ENCODE peak calls at places on chromosomes 16 and 17, in nine cellular contexts. One of them, this sample, is unnamed.

GRCh38 chr16:3654249-3654991 is at the start of gene DNASE1:
- DNase-seq in occipital lobe: no peak
- DNase-seq in fibroblast of the aortic adventitia: peak; percentile 52
- DNase-seq in activated naive CD4-positive, alpha-beta T cell treated with Interleukin-2 at 50 U/mL for 16 hours: peak; percentile 61
- DNase-seq in NCI-H510A treated with DMSO at 0.1 percent for 48 hours: peak; percentile 13
- DNase-seq in stimulated activated naive B cell treated with anti-CD40 and anti-IgM and Interleukin-4, amounts not matched to agents 10 μg/mL and 1 μg/mL and 100 μg/mL, for 72 hours: peak; percentile 37
- DNase-seq in GOT3: no peak
- DNase-seq in EL: peak; percentile 60
- DNase-seq in fibroblast of mammary gland: peak; percentile 68
- DNase-seq in this sample: peak; percentile 55

GRCh38 chr17:69466905-69467630 is 52.6 kb downstream of the MAP2K6 start:
- DNase-seq in stimulated activated naive B cell treated with anti-CD40 and anti-IgM and Interleukin-4, amounts not matched to agents 10 μg/mL and 1 μg/mL and 100 μg/mL, for 72 hours: no peak
- DNase-seq in GOT3: no peak
- DNase-seq in occipital lobe: no peak
- DNase-seq in NCI-H510A treated with DMSO at 0.1 percent for 48 hours: peak; percentile 11
- DNase-seq in fibroblast of mammary gland: peak; percentile 20
- DNase-seq in activated naive CD4-positive, alpha-beta T cell treated with Interleukin-2 at 50 U/mL for 16 hours: no peak
- DNase-seq in EL: peak; percentile 55
- DNase-seq in fibroblast of the aortic adventitia: no peak
- DNase-seq in this sample: peak; percentile 38

GRCh38 chr16:4380131-4381063 is 8.7 kb downstream of the VASN start:
- DNase-seq in NCI-H510A treated with DMSO at 0.1 percent for 48 hours: no peak
- DNase-seq in GOT3: no peak
- DNase-seq in stimulated activated naive B cell treated with anti-CD40 and anti-IgM and Interleukin-4, amounts not matched to agents 10 μg/mL and 1 μg/mL and 100 μg/mL, for 72 hours: no peak
- DNase-seq in activated naive CD4-positive, alpha-beta T cell treated with Interleukin-2 at 50 U/mL for 16 hours: no peak
- DNase-seq in occipital lobe: no peak
- DNase-seq in fibroblast of mammary gland: no peak
- DNase-seq in EL: no peak
- DNase-seq in fibroblast of the aortic adventitia: peak; percentile 38
- DNase-seq in this sample: no peak

GRCh38 chr17:199806-200603 is 18.6 kb upstream of the DOC2B start:
- DNase-seq in activated naive CD4-positive, alpha-beta T cell treated with Interleukin-2 at 50 U/mL for 16 hours: no peak
- DNase-seq in fibroblast of the aortic adventitia: no peak
- DNase-seq in EL: peak; percentile 28
- DNase-seq in occipital lobe: no peak
- DNase-seq in GOT3: no peak
- DNase-seq in fibroblast of mammary gland: no peak
- DNase-seq in stimulated activated naive B cell treated with anti-CD40 and anti-IgM and Interleukin-4, amounts not matched to agents 10 μg/mL and 1 μg/mL and 100 μg/mL, for 72 hours: no peak
- DNase-seq in NCI-H510A treated with DMSO at 0.1 percent for 48 hours: no peak
- DNase-seq in this sample: no peak

GRCh38 chr17:16872351-16872751 is 99.6 kb downstream of the TNFRSF13B start:
- DNase-seq in activated naive CD4-positive, alpha-beta T cell treated with Interleukin-2 at 50 U/mL for 16 hours: no peak
- DNase-seq in NCI-H510A treated with DMSO at 0.1 percent for 48 hours: no peak
- DNase-seq in occipital lobe: no peak
- DNase-seq in fibroblast of the aortic adventitia: no peak
- DNase-seq in stimulated activated naive B cell treated with anti-CD40 and anti-IgM and Interleukin-4, amounts not matched to agents 10 μg/mL and 1 μg/mL and 100 μg/mL, for 72 hours: no peak
- DNase-seq in GOT3: no peak
- DNase-seq in EL: peak; percentile 26
- DNase-seq in fibroblast of mammary gland: no peak
- DNase-seq in this sample: no peak

GRCh38 chr17:31841850-31842415 is 17.1 kb downstream of the COPRS start:
- DNase-seq in occipital lobe: no peak
- DNase-seq in activated naive CD4-positive, alpha-beta T cell treated with Interleukin-2 at 50 U/mL for 16 hours: no peak
- DNase-seq in fibroblast of the aortic adventitia: no peak
- DNase-seq in fibroblast of mammary gland: no peak
- DNase-seq in NCI-H510A treated with DMSO at 0.1 percent for 48 hours: no peak
- DNase-seq in GOT3: no peak
- DNase-seq in EL: no peak
- DNase-seq in stimulated activated naive B cell treated with anti-CD40 and anti-IgM and Interleukin-4, amounts not matched to agents 10 μg/mL and 1 μg/mL and 100 μg/mL, for 72 hours: no peak
- DNase-seq in this sample: no peak

GRCh38 chr16:46789499-46790414 is 41.2 kb downstream of the C16orf87 start:
- DNase-seq in EL: peak; percentile 54
- DNase-seq in fibroblast of mammary gland: peak; percentile 64
- DNase-seq in stimulated activated naive B cell treated with anti-CD40 and anti-IgM and Interleukin-4, amounts not matched to agents 10 μg/mL and 1 μg/mL and 100 μg/mL, for 72 hours: peak; percentile 80
- DNase-seq in GOT3: peak; percentile 49
- DNase-seq in activated naive CD4-positive, alpha-beta T cell treated with Interleukin-2 at 50 U/mL for 16 hours: peak; percentile 76
- DNase-seq in fibroblast of the aortic adventitia: peak; percentile 45
- DNase-seq in NCI-H510A treated with DMSO at 0.1 percent for 48 hours: no peak
- DNase-seq in occipital lobe: peak; percentile 25
- DNase-seq in this sample: peak; percentile 60

GRCh38 chr16:56970934-56971767 is 9.4 kb downstream of the CETP start:
- DNase-seq in fibroblast of mammary gland: peak; percentile 73
- DNase-seq in stimulated activated naive B cell treated with anti-CD40 and anti-IgM and Interleukin-4, amounts not matched to agents 10 μg/mL and 1 μg/mL and 100 μg/mL, for 72 hours: peak; percentile 77
- DNase-seq in EL: peak; percentile 34
- DNase-seq in GOT3: no peak
- DNase-seq in NCI-H510A treated with DMSO at 0.1 percent for 48 hours: no peak
- DNase-seq in occipital lobe: no peak
- DNase-seq in fibroblast of the aortic adventitia: peak; percentile 86
- DNase-seq in activated naive CD4-positive, alpha-beta T cell treated with Interleukin-2 at 50 U/mL for 16 hours: no peak
- DNase-seq in this sample: no peak

GRCh38 chr17:48241770-48242497 is 134.4 kb downstream of the SNX11 start:
- DNase-seq in fibroblast of mammary gland: no peak
- DNase-seq in activated naive CD4-positive, alpha-beta T cell treated with Interleukin-2 at 50 U/mL for 16 hours: no peak
- DNase-seq in EL: no peak
- DNase-seq in GOT3: no peak
- DNase-seq in NCI-H510A treated with DMSO at 0.1 percent for 48 hours: no peak
- DNase-seq in fibroblast of the aortic adventitia: no peak
- DNase-seq in stimulated activated naive B cell treated with anti-CD40 and anti-IgM and Interleukin-4, amounts not matched to agents 10 μg/mL and 1 μg/mL and 100 μg/mL, for 72 hours: no peak
- DNase-seq in occipital lobe: no peak
- DNase-seq in this sample: no peak

GRCh38 chr16:876523-877241 is 76.1 kb upstream of the GNG13 start:
- DNase-seq in EL: no peak
- DNase-seq in activated naive CD4-positive, alpha-beta T cell treated with Interleukin-2 at 50 U/mL for 16 hours: no peak
- DNase-seq in fibroblast of mammary gland: no peak
- DNase-seq in GOT3: no peak
- DNase-seq in NCI-H510A treated with DMSO at 0.1 percent for 48 hours: no peak
- DNase-seq in fibroblast of the aortic adventitia: no peak
- DNase-seq in stimulated activated naive B cell treated with anti-CD40 and anti-IgM and Interleukin-4, amounts not matched to agents 10 μg/mL and 1 μg/mL and 100 μg/mL, for 72 hours: no peak
- DNase-seq in occipital lobe: no peak
- DNase-seq in this sample: no peak

GRCh38 chr17:47276868-47277267 is 23.2 kb downstream of the ITGB3 start:
- DNase-seq in EL: peak; percentile 76
- DNase-seq in GOT3: peak; percentile 35
- DNase-seq in occipital lobe: no peak
- DNase-seq in activated naive CD4-positive, alpha-beta T cell treated with Interleukin-2 at 50 U/mL for 16 hours: no peak
- DNase-seq in stimulated activated naive B cell treated with anti-CD40 and anti-IgM and Interleukin-4, amounts not matched to agents 10 μg/mL and 1 μg/mL and 100 μg/mL, for 72 hours: no peak
- DNase-seq in fibroblast of the aortic adventitia: peak; percentile 92
- DNase-seq in NCI-H510A treated with DMSO at 0.1 percent for 48 hours: peak; percentile 84
- DNase-seq in fibroblast of mammary gland: peak; percentile 92
- DNase-seq in this sample: peak; percentile 44

GRCh38 chr17:48453447-48453846 is 23.4 kb upstream of the SKAP1 start:
- DNase-seq in NCI-H510A treated with DMSO at 0.1 percent for 48 hours: no peak
- DNase-seq in GOT3: no peak
- DNase-seq in fibroblast of mammary gland: no peak
- DNase-seq in occipital lobe: no peak
- DNase-seq in stimulated activated naive B cell treated with anti-CD40 and anti-IgM and Interleukin-4, amounts not matched to agents 10 μg/mL and 1 μg/mL and 100 μg/mL, for 72 hours: no peak
- DNase-seq in EL: no peak
- DNase-seq in activated naive CD4-positive, alpha-beta T cell treated with Interleukin-2 at 50 U/mL for 16 hours: no peak
- DNase-seq in fibroblast of the aortic adventitia: no peak
- DNase-seq in this sample: no peak

GRCh38 chr16:5328546-5328945 is 231.0 kb upstream of the EEF2KMT start:
- DNase-seq in GOT3: no peak
- DNase-seq in occipital lobe: no peak
- DNase-seq in activated naive CD4-positive, alpha-beta T cell treated with Interleukin-2 at 50 U/mL for 16 hours: no peak
- DNase-seq in stimulated activated naive B cell treated with anti-CD40 and anti-IgM and Interleukin-4, amounts not matched to agents 10 μg/mL and 1 μg/mL and 100 μg/mL, for 72 hours: no peak
- DNase-seq in EL: no peak
- DNase-seq in fibroblast of the aortic adventitia: no peak
- DNase-seq in fibroblast of mammary gland: no peak
- DNase-seq in NCI-H510A treated with DMSO at 0.1 percent for 48 hours: no peak
- DNase-seq in this sample: no peak

GRCh38 chr16:89958068-89958467 is 9.5 kb downstream of the DEF8 start:
- DNase-seq in fibroblast of mammary gland: peak; percentile 39
- DNase-seq in NCI-H510A treated with DMSO at 0.1 percent for 48 hours: no peak
- DNase-seq in occipital lobe: no peak
- DNase-seq in fibroblast of the aortic adventitia: no peak
- DNase-seq in stimulated activated naive B cell treated with anti-CD40 and anti-IgM and Interleukin-4, amounts not matched to agents 10 μg/mL and 1 μg/mL and 100 μg/mL, for 72 hours: no peak
- DNase-seq in GOT3: no peak
- DNase-seq in EL: peak; percentile 31
- DNase-seq in activated naive CD4-positive, alpha-beta T cell treated with Interleukin-2 at 50 U/mL for 16 hours: no peak
- DNase-seq in this sample: peak; percentile 48

GRCh38 chr16:2826591-2827480 is 3.3 kb upstream of the ZG16B start:
- DNase-seq in GOT3: no peak
- DNase-seq in EL: no peak
- DNase-seq in NCI-H510A treated with DMSO at 0.1 percent for 48 hours: no peak
- DNase-seq in stimulated activated naive B cell treated with anti-CD40 and anti-IgM and Interleukin-4, amounts not matched to agents 10 μg/mL and 1 μg/mL and 100 μg/mL, for 72 hours: no peak
- DNase-seq in activated naive CD4-positive, alpha-beta T cell treated with Interleukin-2 at 50 U/mL for 16 hours: no peak
- DNase-seq in occipital lobe: no peak
- DNase-seq in fibroblast of mammary gland: no peak
- DNase-seq in fibroblast of the aortic adventitia: no peak
- DNase-seq in this sample: no peak

GRCh38 chr16:86085161-86085611 is 186.2 kb downstream of the IRF8 start:
- DNase-seq in fibroblast of mammary gland: no peak
- DNase-seq in occipital lobe: no peak
- DNase-seq in stimulated activated naive B cell treated with anti-CD40 and anti-IgM and Interleukin-4, amounts not matched to agents 10 μg/mL and 1 μg/mL and 100 μg/mL, for 72 hours: no peak
- DNase-seq in GOT3: no peak
- DNase-seq in fibroblast of the aortic adventitia: no peak
- DNase-seq in NCI-H510A treated with DMSO at 0.1 percent for 48 hours: no peak
- DNase-seq in EL: no peak
- DNase-seq in activated naive CD4-positive, alpha-beta T cell treated with Interleukin-2 at 50 U/mL for 16 hours: no peak
- DNase-seq in this sample: no peak

GRCh38 chr16:6804461-6804860 is 528.2 kb upstream of the RBFOX1 start:
- DNase-seq in GOT3: no peak
- DNase-seq in stimulated activated naive B cell treated with anti-CD40 and anti-IgM and Interleukin-4, amounts not matched to agents 10 μg/mL and 1 μg/mL and 100 μg/mL, for 72 hours: no peak
- DNase-seq in activated naive CD4-positive, alpha-beta T cell treated with Interleukin-2 at 50 U/mL for 16 hours: no peak
- DNase-seq in fibroblast of the aortic adventitia: no peak
- DNase-seq in EL: no peak
- DNase-seq in fibroblast of mammary gland: no peak
- DNase-seq in occipital lobe: no peak
- DNase-seq in NCI-H510A treated with DMSO at 0.1 percent for 48 hours: no peak
- DNase-seq in this sample: no peak

GRCh38 chr17:69046130-69046807 is 14.5 kb downstream of the ABCA9 start:
- DNase-seq in NCI-H510A treated with DMSO at 0.1 percent for 48 hours: no peak
- DNase-seq in GOT3: no peak
- DNase-seq in occipital lobe: no peak
- DNase-seq in fibroblast of the aortic adventitia: no peak
- DNase-seq in activated naive CD4-positive, alpha-beta T cell treated with Interleukin-2 at 50 U/mL for 16 hours: no peak
- DNase-seq in fibroblast of mammary gland: no peak
- DNase-seq in stimulated activated naive B cell treated with anti-CD40 and anti-IgM and Interleukin-4, amounts not matched to agents 10 μg/mL and 1 μg/mL and 100 μg/mL, for 72 hours: no peak
- DNase-seq in EL: no peak
- DNase-seq in this sample: no peak

GRCh38 chr16:14496047-14496770 is 133.9 kb downstream of the PARN start:
- DNase-seq in fibroblast of the aortic adventitia: no peak
- DNase-seq in activated naive CD4-positive, alpha-beta T cell treated with Interleukin-2 at 50 U/mL for 16 hours: no peak
- DNase-seq in fibroblast of mammary gland: no peak
- DNase-seq in stimulated activated naive B cell treated with anti-CD40 and anti-IgM and Interleukin-4, amounts not matched to agents 10 μg/mL and 1 μg/mL and 100 μg/mL, for 72 hours: no peak
- DNase-seq in occipital lobe: no peak
- DNase-seq in GOT3: no peak
- DNase-seq in EL: no peak
- DNase-seq in NCI-H510A treated with DMSO at 0.1 percent for 48 hours: no peak
- DNase-seq in this sample: no peak

GRCh38 chr16:1277945-1278282 is 22.0 kb downstream of the TPSD1 start:
- DNase-seq in EL: no peak
- DNase-seq in fibroblast of the aortic adventitia: no peak
- DNase-seq in fibroblast of mammary gland: no peak
- DNase-seq in stimulated activated naive B cell treated with anti-CD40 and anti-IgM and Interleukin-4, amounts not matched to agents 10 μg/mL and 1 μg/mL and 100 μg/mL, for 72 hours: no peak
- DNase-seq in occipital lobe: no peak
- DNase-seq in NCI-H510A treated with DMSO at 0.1 percent for 48 hours: no peak
- DNase-seq in activated naive CD4-positive, alpha-beta T cell treated with Interleukin-2 at 50 U/mL for 16 hours: no peak
- DNase-seq in GOT3: no peak
- DNase-seq in this sample: no peak

GRCh38 chr17:59783221-59784016 is 76.0 kb downstream of the VMP1 start:
- DNase-seq in EL: peak; percentile 75
- DNase-seq in activated naive CD4-positive, alpha-beta T cell treated with Interleukin-2 at 50 U/mL for 16 hours: no peak
- DNase-seq in stimulated activated naive B cell treated with anti-CD40 and anti-IgM and Interleukin-4, amounts not matched to agents 10 μg/mL and 1 μg/mL and 100 μg/mL, for 72 hours: no peak
- DNase-seq in fibroblast of mammary gland: peak; percentile 79
- DNase-seq in fibroblast of the aortic adventitia: peak; percentile 61
- DNase-seq in GOT3: no peak
- DNase-seq in NCI-H510A treated with DMSO at 0.1 percent for 48 hours: no peak
- DNase-seq in occipital lobe: no peak
- DNase-seq in this sample: peak; percentile 76

GRCh38 chr16:28309811-28310311 is 17.5 kb downstream of the SBK1 start:
- DNase-seq in fibroblast of the aortic adventitia: no peak
- DNase-seq in fibroblast of mammary gland: no peak
- DNase-seq in occipital lobe: peak; percentile 13
- DNase-seq in GOT3: no peak
- DNase-seq in stimulated activated naive B cell treated with anti-CD40 and anti-IgM and Interleukin-4, amounts not matched to agents 10 μg/mL and 1 μg/mL and 100 μg/mL, for 72 hours: peak; percentile 43
- DNase-seq in NCI-H510A treated with DMSO at 0.1 percent for 48 hours: no peak
- DNase-seq in activated naive CD4-positive, alpha-beta T cell treated with Interleukin-2 at 50 U/mL for 16 hours: peak; percentile 87
- DNase-seq in EL: no peak
- DNase-seq in this sample: no peak

GRCh38 chr16:75471723-75472634 is 7.5 kb upstream of the TMEM170A start:
- DNase-seq in stimulated activated naive B cell treated with anti-CD40 and anti-IgM and Interleukin-4, amounts not matched to agents 10 μg/mL and 1 μg/mL and 100 μg/mL, for 72 hours: no peak
- DNase-seq in EL: peak; percentile 53
- DNase-seq in fibroblast of mammary gland: peak; percentile 68
- DNase-seq in fibroblast of the aortic adventitia: peak; percentile 76
- DNase-seq in occipital lobe: peak; percentile 29
- DNase-seq in NCI-H510A treated with DMSO at 0.1 percent for 48 hours: peak; percentile 28
- DNase-seq in GOT3: no peak
- DNase-seq in activated naive CD4-positive, alpha-beta T cell treated with Interleukin-2 at 50 U/mL for 16 hours: peak; percentile 21
- DNase-seq in this sample: peak; percentile 63

GRCh38 chr16:89308391-89309333 is 91.2 kb downstream of the ZNF778 start:
- DNase-seq in occipital lobe: no peak
- DNase-seq in fibroblast of mammary gland: no peak
- DNase-seq in stimulated activated naive B cell treated with anti-CD40 and anti-IgM and Interleukin-4, amounts not matched to agents 10 μg/mL and 1 μg/mL and 100 μg/mL, for 72 hours: no peak
- DNase-seq in EL: no peak
- DNase-seq in fibroblast of the aortic adventitia: no peak
- DNase-seq in activated naive CD4-positive, alpha-beta T cell treated with Interleukin-2 at 50 U/mL for 16 hours: peak; percentile 31
- DNase-seq in GOT3: no peak
- DNase-seq in NCI-H510A treated with DMSO at 0.1 percent for 48 hours: no peak
- DNase-seq in this sample: no peak

GRCh38 chr17:78231991-78232759 is 744 bp downstream of the TMEM235 start:
- DNase-seq in stimulated activated naive B cell treated with anti-CD40 and anti-IgM and Interleukin-4, amounts not matched to agents 10 μg/mL and 1 μg/mL and 100 μg/mL, for 72 hours: no peak
- DNase-seq in occipital lobe: no peak
- DNase-seq in fibroblast of mammary gland: no peak
- DNase-seq in fibroblast of the aortic adventitia: no peak
- DNase-seq in activated naive CD4-positive, alpha-beta T cell treated with Interleukin-2 at 50 U/mL for 16 hours: no peak
- DNase-seq in EL: no peak
- DNase-seq in NCI-H510A treated with DMSO at 0.1 percent for 48 hours: no peak
- DNase-seq in GOT3: no peak
- DNase-seq in this sample: no peak

GRCh38 chr17:76721463-76721862 is 4.9 kb downstream of the JMJD6 start:
- DNase-seq in activated naive CD4-positive, alpha-beta T cell treated with Interleukin-2 at 50 U/mL for 16 hours: no peak
- DNase-seq in occipital lobe: no peak
- DNase-seq in EL: no peak
- DNase-seq in GOT3: no peak
- DNase-seq in NCI-H510A treated with DMSO at 0.1 percent for 48 hours: no peak
- DNase-seq in fibroblast of the aortic adventitia: no peak
- DNase-seq in stimulated activated naive B cell treated with anti-CD40 and anti-IgM and Interleukin-4, amounts not matched to agents 10 μg/mL and 1 μg/mL and 100 μg/mL, for 72 hours: no peak
- DNase-seq in fibroblast of mammary gland: no peak
- DNase-seq in this sample: no peak